ENCODE peak calls at places on chromosomes 3 and 15, in four cellular contexts. One of them, this sample, is unnamed.

GRCh38 chr3:102090646-102091045 is 241.3 kb downstream of the NFKBIZ start:
- DNase-seq in OCI-LY7: no peak
- DNase-seq in stomach: no peak
- DNase-seq in A549: no peak
- DNase-seq in this sample: no peak

GRCh38 chr3:149547413-149547812 is 72.9 kb downstream of the TM4SF4 start:
- DNase-seq in OCI-LY7: no peak
- DNase-seq in A549: no peak
- DNase-seq in stomach: no peak
- DNase-seq in this sample: no peak

GRCh38 chr15:74598126-74598842 is 17.4 kb upstream of the CLK3 start:
- DNase-seq in stomach: peak; percentile 96
- DNase-seq in OCI-LY7: peak; percentile 89
- DNase-seq in A549: peak; percentile 93
- DNase-seq in this sample: no peak

GRCh38 chr3:117820900-117821299 is 1111.3 kb downstream of the TUSC7 start:
- DNase-seq in stomach: no peak
- DNase-seq in OCI-LY7: no peak
- DNase-seq in A549: no peak
- DNase-seq in this sample: no peak

GRCh38 chr3:183540501-183541234 is 14.8 kb downstream of the KLHL6 start:
- DNase-seq in A549: no peak
- DNase-seq in stomach: no peak
- DNase-seq in OCI-LY7: no peak
- DNase-seq in this sample: no peak

GRCh38 chr15:42457445-42458442 is 33.2 kb downstream of the ZNF106 start:
- DNase-seq in stomach: peak; percentile 44
- DNase-seq in A549: no peak
- DNase-seq in OCI-LY7: peak; percentile 87
- DNase-seq in this sample: peak; percentile 90

GRCh38 chr15:40590635-40591105 is 3.4 kb upstream of the KNL1 start:
- DNase-seq in stomach: peak; percentile 41
- DNase-seq in A549: no peak
- DNase-seq in OCI-LY7: no peak
- DNase-seq in this sample: no peak

GRCh38 chr3:196388946-196389345 is 43.3 kb downstream of the UBXN7 start:
- DNase-seq in A549: no peak
- DNase-seq in stomach: no peak
- DNase-seq in OCI-LY7: no peak
- DNase-seq in this sample: no peak

GRCh38 chr15:70487380-70487725 is 276.0 kb downstream of the UACA start:
- DNase-seq in OCI-LY7: no peak
- DNase-seq in stomach: no peak
- DNase-seq in A549: no peak
- DNase-seq in this sample: no peak

GRCh38 chr3:76203578-76203977 is 418.2 kb upstream of the ZNF717 start:
- DNase-seq in OCI-LY7: no peak
- DNase-seq in A549: no peak
- DNase-seq in stomach: no peak
- DNase-seq in this sample: no peak

GRCh38 chr3:16838561-16838960 is 46.2 kb upstream of the PLCL2 start:
- DNase-seq in A549: no peak
- DNase-seq in OCI-LY7: peak; percentile 43
- DNase-seq in stomach: no peak
- DNase-seq in this sample: no peak

GRCh38 chr3:126149256-126149902 is 31.0 kb downstream of the ALDH1L1 start:
- DNase-seq in A549: no peak
- DNase-seq in OCI-LY7: no peak
- DNase-seq in stomach: no peak
- DNase-seq in this sample: peak; percentile 68

GRCh38 chr15:100891316-100892012 is 11.8 kb downstream of the ALDH1A3 start:
- DNase-seq in A549: no peak
- DNase-seq in stomach: peak; percentile 17
- DNase-seq in OCI-LY7: no peak
- DNase-seq in this sample: no peak

GRCh38 chr3:124258057-124258500 is 266.2 kb upstream of the ROPN1 start:
- DNase-seq in A549: no peak
- DNase-seq in stomach: no peak
- DNase-seq in OCI-LY7: no peak
- DNase-seq in this sample: no peak

GRCh38 chr3:72887378-72887722 is 496 bp upstream of the GXYLT2 start:
- DNase-seq in A549: no peak
- DNase-seq in OCI-LY7: no peak
- DNase-seq in stomach: no peak
- DNase-seq in this sample: no peak

GRCh38 chr15:31398677-31399260 is 72.1 kb downstream of the KLF13 start:
- DNase-seq in A549: no peak
- DNase-seq in stomach: no peak
- DNase-seq in OCI-LY7: no peak
- DNase-seq in this sample: no peak

GRCh38 chr3:41234823-41235722 is 35.8 kb downstream of the CTNNB1 start:
- DNase-seq in A549: no peak
- DNase-seq in stomach: no peak
- DNase-seq in OCI-LY7: no peak
- DNase-seq in this sample: no peak

GRCh38 chr3:33093847-33094246 is 3.1 kb downstream of the GLB1 start:
- DNase-seq in OCI-LY7: no peak
- DNase-seq in A549: no peak
- DNase-seq in stomach: no peak
- DNase-seq in this sample: peak; percentile 81

GRCh38 chr15:67266870-67267269 is 12.3 kb downstream of the IQCH start:
- DNase-seq in stomach: no peak
- DNase-seq in A549: no peak
- DNase-seq in OCI-LY7: no peak
- DNase-seq in this sample: no peak

DNA sequence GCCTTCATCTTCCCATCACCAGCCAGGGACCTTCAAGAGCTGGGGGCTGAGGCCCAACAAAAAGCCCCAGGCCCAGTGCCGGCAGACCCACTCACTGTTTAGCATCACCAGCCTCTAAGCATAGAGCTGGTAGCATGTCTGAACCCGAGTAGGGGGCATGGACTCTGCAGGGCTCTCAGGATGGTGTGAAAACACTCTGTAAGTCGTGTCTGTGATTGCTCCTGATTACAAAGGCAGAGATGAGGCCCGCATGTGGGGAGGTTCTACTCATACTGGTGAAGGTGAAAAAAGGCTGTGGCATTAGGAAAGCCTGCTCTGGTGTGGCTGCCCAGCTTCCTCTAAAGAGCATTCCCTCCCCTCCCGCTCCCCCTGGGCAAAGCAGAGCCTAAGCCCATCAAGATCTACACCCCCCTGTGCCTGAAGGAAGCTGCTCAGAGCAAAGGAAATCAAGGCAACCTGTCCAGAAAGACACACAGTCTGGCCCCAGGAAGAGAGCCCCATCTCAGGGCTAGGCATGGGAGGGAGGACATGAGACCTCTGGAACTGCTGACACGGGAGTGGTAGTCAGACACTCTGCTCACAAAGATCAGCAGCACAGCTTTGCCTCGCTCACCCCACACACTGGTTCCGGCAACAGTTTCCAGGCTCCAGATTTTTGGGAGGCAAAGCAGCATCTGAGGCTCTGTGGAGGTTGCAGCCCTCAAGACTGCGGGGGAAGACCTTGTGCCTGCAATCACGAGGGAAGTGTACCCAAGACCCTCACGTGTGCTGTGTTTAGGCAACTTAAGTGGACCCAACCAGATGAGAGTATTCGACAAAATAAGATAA is 36.8 kb downstream of the CCDC12 start:
- DNase-seq in OCI-LY7: no peak
- DNase-seq in A549: no peak
- DNase-seq in stomach: no peak
- DNase-seq in this sample: no peak
- TF ChIP-seq CTCF in OCI-LY7: no peak
- TF ChIP-seq CTCF in A549: no peak
- TF ChIP-seq CTCF in stomach: no peak
- TF ChIP-seq CTCF in this sample: no peak

DNA sequence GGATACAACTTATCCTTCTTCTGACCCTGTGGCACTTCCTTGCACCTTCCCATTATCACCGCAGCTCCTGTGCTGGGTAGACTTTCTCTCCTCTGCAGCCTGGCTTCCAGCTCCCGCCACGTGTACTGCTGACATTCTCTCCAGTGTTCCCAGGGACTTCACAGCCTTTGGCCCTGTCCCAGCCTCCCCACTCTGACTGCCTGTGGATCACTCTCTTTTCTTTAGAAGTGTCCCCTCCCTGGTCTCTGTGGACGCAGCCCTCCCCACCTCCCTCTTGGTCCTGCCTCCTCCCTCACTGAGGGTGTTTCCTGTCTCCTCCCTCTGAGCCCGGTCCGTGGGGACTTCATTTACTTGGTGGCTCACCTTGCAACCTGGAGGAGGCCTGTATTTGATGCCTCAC is 17.4 kb downstream of the PDIA5 start:
- DNase-seq in A549: no peak
- DNase-seq in stomach: no peak
- DNase-seq in OCI-LY7: no peak
- DNase-seq in this sample: no peak
- TF ChIP-seq CTCF in A549: no peak
- TF ChIP-seq CTCF in stomach: no peak
- TF ChIP-seq CTCF in OCI-LY7: no peak
- TF ChIP-seq CTCF in this sample: no peak

GRCh38 chr3:81419196-81419595 is 342.2 kb downstream of the GBE1 start:
- DNase-seq in OCI-LY7: peak; percentile 2
- DNase-seq in stomach: no peak
- DNase-seq in A549: peak; percentile 3
- DNase-seq in this sample: no peak
- TF ChIP-seq CTCF in OCI-LY7: peak; percentile 73
- TF ChIP-seq CTCF in stomach: no peak
- TF ChIP-seq CTCF in A549: peak; percentile 59
- TF ChIP-seq CTCF in this sample: peak; percentile 69

DNA sequence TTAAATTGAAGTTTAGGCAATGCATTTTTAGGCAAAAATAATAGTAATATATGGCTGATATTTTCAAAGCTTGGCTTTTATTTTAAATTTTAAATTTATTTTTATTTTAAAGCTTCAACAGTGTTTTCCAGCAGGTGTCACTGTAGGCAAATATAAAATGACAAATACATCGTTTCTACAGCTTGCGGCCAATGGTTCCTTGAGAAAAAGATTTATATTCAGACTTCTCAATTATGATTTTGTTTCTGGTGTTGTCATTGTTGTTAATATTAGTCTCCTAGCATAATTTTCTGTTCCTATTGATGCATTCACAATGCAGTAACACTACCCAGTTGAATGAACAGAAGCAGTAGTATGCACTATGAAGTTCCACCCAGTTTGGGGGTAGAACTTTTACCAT is 220.7 kb upstream of the DNAJC19 start:
- DNase-seq in stomach: no peak
- DNase-seq in A549: no peak
- DNase-seq in OCI-LY7: peak; percentile 31
- DNase-seq in this sample: no peak
- TF ChIP-seq CTCF in stomach: no peak
- TF ChIP-seq CTCF in A549: peak; percentile 37
- TF ChIP-seq CTCF in OCI-LY7: peak; percentile 76
- TF ChIP-seq CTCF in this sample: peak; percentile 52

GRCh38 chr3:188687389-188687788 is 484.4 kb upstream of the TPRG1 start:
- DNase-seq in A549: no peak
- DNase-seq in stomach: no peak
- DNase-seq in OCI-LY7: no peak
- DNase-seq in this sample: no peak
- TF ChIP-seq CTCF in A549: no peak
- TF ChIP-seq CTCF in stomach: no peak
- TF ChIP-seq CTCF in OCI-LY7: peak; percentile 32
- TF ChIP-seq CTCF in this sample: peak; percentile 46